ENCODE peak calls at places on chromosome 12, in six cellular contexts. One of them, this sample, is unnamed.

GRCh38 chr12:25377475-25378179 is 126.9 kb upstream of the KRAS start:
- DNase-seq in SK-N-SH: no peak
- DNase-seq in tibial nerve: no peak
- DNase-seq in GM12878: no peak
- DNase-seq in H1: no peak
- DNase-seq in stomach: no peak
- DNase-seq in this sample: peak; percentile 32

GRCh38 chr12:45244561-45245348 is 28.9 kb downstream of the ANO6 start:
- DNase-seq in stomach: no peak
- DNase-seq in SK-N-SH: no peak
- DNase-seq in H1: no peak
- DNase-seq in GM12878: peak; percentile 56
- DNase-seq in tibial nerve: no peak
- DNase-seq in this sample: no peak

GRCh38 chr12:77980782-77981181 is 150.1 kb downstream of the NAV3 start:
- DNase-seq in GM12878: no peak
- DNase-seq in tibial nerve: no peak
- DNase-seq in SK-N-SH: no peak
- DNase-seq in H1: no peak
- DNase-seq in stomach: no peak
- DNase-seq in this sample: no peak

GRCh38 chr12:3218150-3218845 is 141.1 kb downstream of the TSPAN9 start:
- DNase-seq in tibial nerve: peak; percentile 71
- DNase-seq in stomach: peak; percentile 41
- DNase-seq in GM12878: no peak
- DNase-seq in H1: no peak
- DNase-seq in SK-N-SH: peak; percentile 87
- DNase-seq in this sample: no peak

GRCh38 chr12:20220339-20220738 is 148.0 kb upstream of the PDE3A start:
- DNase-seq in stomach: no peak
- DNase-seq in GM12878: peak; percentile 5
- DNase-seq in H1: no peak
- DNase-seq in SK-N-SH: no peak
- DNase-seq in tibial nerve: no peak
- DNase-seq in this sample: peak; percentile 56

GRCh38 chr12:92064420-92064819 is 81.2 kb downstream of the BTG1 start:
- DNase-seq in H1: no peak
- DNase-seq in GM12878: no peak
- DNase-seq in stomach: no peak
- DNase-seq in SK-N-SH: no peak
- DNase-seq in tibial nerve: no peak
- DNase-seq in this sample: peak; percentile 49

GRCh38 chr12:19032826-19033225 is 96.7 kb upstream of the PLEKHA5 start:
- DNase-seq in H1: no peak
- DNase-seq in tibial nerve: no peak
- DNase-seq in stomach: no peak
- DNase-seq in SK-N-SH: no peak
- DNase-seq in GM12878: no peak
- DNase-seq in this sample: no peak

GRCh38 chr12:39341179-39341578 is 101.7 kb downstream of the KIF21A start:
- DNase-seq in GM12878: peak; percentile 20
- DNase-seq in SK-N-SH: no peak
- DNase-seq in H1: no peak
- DNase-seq in tibial nerve: no peak
- DNase-seq in stomach: no peak
- DNase-seq in this sample: no peak

GRCh38 chr12:91896725-91897515 is 248.7 kb downstream of the BTG1 start:
- DNase-seq in tibial nerve: peak; percentile 15
- DNase-seq in GM12878: no peak
- DNase-seq in stomach: no peak
- DNase-seq in H1: no peak
- DNase-seq in SK-N-SH: no peak
- DNase-seq in this sample: no peak

GRCh38 chr12:116257826-116258225 is 19.7 kb downstream of the MED13L start:
- DNase-seq in GM12878: no peak
- DNase-seq in SK-N-SH: no peak
- DNase-seq in stomach: no peak
- DNase-seq in tibial nerve: no peak
- DNase-seq in H1: no peak
- DNase-seq in this sample: no peak

GRCh38 chr12:54000105-54000773 is at the start of gene HOXC9:
- DNase-seq in GM12878: no peak
- DNase-seq in stomach: no peak
- DNase-seq in H1: no peak
- DNase-seq in SK-N-SH: peak; percentile 75
- DNase-seq in tibial nerve: no peak
- DNase-seq in this sample: no peak

GRCh38 chr12:6827982-6828670 is at the start of gene P3H3:
- DNase-seq in H1: peak; percentile 76
- DNase-seq in stomach: no peak
- DNase-seq in SK-N-SH: peak; percentile 84
- DNase-seq in GM12878: no peak
- DNase-seq in tibial nerve: no peak
- DNase-seq in this sample: peak; percentile 65

GRCh38 chr12:115762934-115763333 is 514.6 kb downstream of the MED13L start:
- DNase-seq in GM12878: no peak
- DNase-seq in H1: no peak
- DNase-seq in SK-N-SH: no peak
- DNase-seq in tibial nerve: no peak
- DNase-seq in stomach: no peak
- DNase-seq in this sample: no peak

GRCh38 chr12:47721431-47721973 is 3.8 kb downstream of the ENDOU start:
- DNase-seq in stomach: no peak
- DNase-seq in tibial nerve: no peak
- DNase-seq in SK-N-SH: no peak
- DNase-seq in H1: no peak
- DNase-seq in GM12878: no peak
- DNase-seq in this sample: no peak

GRCh38 chr12:108807996-108808725 is 49.2 kb downstream of the SSH1 start:
- DNase-seq in stomach: no peak
- DNase-seq in SK-N-SH: no peak
- DNase-seq in H1: no peak
- DNase-seq in GM12878: no peak
- DNase-seq in tibial nerve: no peak
- DNase-seq in this sample: no peak

GRCh38 chr12:52221912-52222457 is 11.1 kb upstream of the KRT7 start:
- DNase-seq in SK-N-SH: no peak
- DNase-seq in tibial nerve: no peak
- DNase-seq in stomach: peak; percentile 55
- DNase-seq in H1: peak; percentile 96
- DNase-seq in GM12878: no peak
- DNase-seq in this sample: peak; percentile 90
- TF ChIP-seq EP300 in SK-N-SH: no peak
- TF ChIP-seq EP300 in tibial nerve: no peak
- TF ChIP-seq EP300 in stomach: no peak
- TF ChIP-seq EP300 in H1: no peak
- TF ChIP-seq EP300 in GM12878: no peak
- TF ChIP-seq EP300 in this sample: no peak

GRCh38 chr12:27014859-27015729 is 910 bp upstream of the TM7SF3 start:
- DNase-seq in tibial nerve: no peak
- DNase-seq in GM12878: no peak
- DNase-seq in H1: no peak
- DNase-seq in SK-N-SH: no peak
- DNase-seq in stomach: no peak
- DNase-seq in this sample: peak; percentile 16

GRCh38 chr12:27014085-27014858 is at the start of gene TM7SF3:
- DNase-seq in tibial nerve: peak; percentile 83
- DNase-seq in stomach: peak; percentile 97
- DNase-seq in SK-N-SH: peak; percentile 96
- DNase-seq in H1: peak; percentile 94
- DNase-seq in GM12878: peak; percentile 81
- DNase-seq in this sample: peak; percentile 89

GRCh38 chr12:27013606-27014084 is 539 bp downstream of the TM7SF3 start:
- DNase-seq in SK-N-SH: no peak
- DNase-seq in H1: no peak
- DNase-seq in tibial nerve: no peak
- DNase-seq in stomach: no peak
- DNase-seq in GM12878: no peak
- DNase-seq in this sample: peak; percentile 27

GRCh38 chr12:27012239-27012981 is 1.8 kb downstream of the TM7SF3 start:
- DNase-seq in SK-N-SH: no peak
- DNase-seq in tibial nerve: no peak
- DNase-seq in stomach: no peak
- DNase-seq in GM12878: no peak
- DNase-seq in H1: no peak
- DNase-seq in this sample: no peak

DNA sequence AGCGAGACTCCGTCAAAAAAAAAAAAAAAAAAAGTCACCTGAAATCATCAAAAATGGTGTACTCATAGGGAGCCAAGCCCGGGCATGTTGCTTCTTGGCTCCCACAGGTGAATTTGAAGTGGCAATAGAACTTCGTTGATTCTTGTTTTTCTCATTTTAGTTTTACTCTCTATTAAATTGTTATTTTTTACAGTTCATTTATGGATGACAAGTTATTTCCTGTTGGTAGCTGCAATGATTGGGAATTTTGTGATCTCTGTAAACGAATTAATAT is 1.3 kb downstream of the TM7SF3 start:
- DNase-seq in stomach: no peak
- DNase-seq in H1: no peak
- DNase-seq in SK-N-SH: no peak
- DNase-seq in tibial nerve: no peak
- DNase-seq in GM12878: no peak
- DNase-seq in this sample: no peak
- H3K4me1 ChIP-seq in stomach: peaks cover 22% of the 10 kb centered on the region
- H3K4me1 ChIP-seq in H1: peaks cover 7% of the 10 kb centered on the region
- H3K4me1 ChIP-seq in SK-N-SH: peaks cover 19% of the 10 kb centered on the region
- H3K4me1 ChIP-seq in tibial nerve: peaks cover 18% of the 10 kb centered on the region
- H3K4me1 ChIP-seq in GM12878: peaks cover 16% of the 10 kb centered on the region
- H3K4me1 ChIP-seq in this sample: peaks cover 35% of the 10 kb centered on the region

DNA sequence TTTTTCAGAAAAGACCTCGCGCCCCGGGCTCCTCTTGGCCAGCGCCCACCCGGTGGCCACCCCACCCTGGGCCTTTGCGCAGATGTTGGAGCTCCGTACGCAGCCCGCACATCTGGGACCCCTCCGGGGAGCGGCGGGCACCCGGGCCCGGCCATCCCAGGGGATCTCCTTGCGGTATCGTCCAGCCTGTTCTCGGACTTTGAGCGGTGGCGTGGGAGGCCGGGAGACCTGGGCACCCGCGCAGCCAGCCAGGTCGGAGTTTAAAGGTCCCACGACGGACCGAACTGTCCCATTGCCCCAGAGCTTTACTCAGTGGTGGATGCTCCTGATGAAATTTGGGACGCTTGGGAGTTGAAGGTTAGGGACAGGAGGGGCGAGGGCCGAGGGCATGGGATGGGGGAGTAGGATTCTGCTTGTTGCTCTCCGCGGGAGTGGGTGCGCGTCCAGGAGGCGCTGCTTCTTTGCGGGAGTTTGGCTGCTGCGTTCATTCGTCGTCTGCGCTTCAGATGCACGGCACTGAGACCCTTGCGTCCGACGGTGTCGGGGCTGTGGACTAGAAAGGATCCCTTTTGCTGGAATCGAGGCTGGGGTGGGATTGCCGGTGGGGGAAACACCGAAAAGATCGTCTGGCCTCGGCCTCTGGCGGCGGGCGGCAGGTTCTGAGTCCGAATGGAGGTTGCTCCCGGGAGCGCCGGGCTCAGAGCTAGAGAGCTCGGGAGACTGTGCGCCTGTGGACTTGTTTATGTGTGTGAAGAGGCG is 1.4 kb downstream of the NTF3 start:
- DNase-seq in H1: no peak
- DNase-seq in SK-N-SH: no peak
- DNase-seq in tibial nerve: no peak
- DNase-seq in stomach: no peak
- DNase-seq in GM12878: no peak
- DNase-seq in this sample: no peak
- TF ChIP-seq EP300 in H1: no peak
- TF ChIP-seq EP300 in SK-N-SH: no peak
- TF ChIP-seq EP300 in tibial nerve: no peak
- TF ChIP-seq EP300 in stomach: no peak
- TF ChIP-seq EP300 in GM12878: no peak
- TF ChIP-seq EP300 in this sample: no peak

GRCh38 chr12:65570451-65571130 is 253.7 kb upstream of the HMGA2 start:
- DNase-seq in stomach: no peak
- DNase-seq in tibial nerve: no peak
- DNase-seq in H1: no peak
- DNase-seq in GM12878: no peak
- DNase-seq in SK-N-SH: no peak
- DNase-seq in this sample: no peak

GRCh38 chr12:65568517-65568916 is 255.8 kb upstream of the HMGA2 start:
- DNase-seq in tibial nerve: no peak
- DNase-seq in GM12878: no peak
- DNase-seq in stomach: peak; percentile 47
- DNase-seq in SK-N-SH: no peak
- DNase-seq in H1: no peak
- DNase-seq in this sample: no peak

GRCh38 chr12:65565601-65566560 is 258.4 kb upstream of the HMGA2 start:
- DNase-seq in SK-N-SH: no peak
- DNase-seq in stomach: no peak
- DNase-seq in tibial nerve: no peak
- DNase-seq in GM12878: no peak
- DNase-seq in H1: no peak
- DNase-seq in this sample: peak; percentile 17

GRCh38 chr12:65567820-65568219 is 256.5 kb upstream of the HMGA2 start:
- DNase-seq in H1: no peak
- DNase-seq in SK-N-SH: no peak
- DNase-seq in tibial nerve: no peak
- DNase-seq in stomach: peak; percentile 55
- DNase-seq in GM12878: no peak
- DNase-seq in this sample: no peak

DNA sequence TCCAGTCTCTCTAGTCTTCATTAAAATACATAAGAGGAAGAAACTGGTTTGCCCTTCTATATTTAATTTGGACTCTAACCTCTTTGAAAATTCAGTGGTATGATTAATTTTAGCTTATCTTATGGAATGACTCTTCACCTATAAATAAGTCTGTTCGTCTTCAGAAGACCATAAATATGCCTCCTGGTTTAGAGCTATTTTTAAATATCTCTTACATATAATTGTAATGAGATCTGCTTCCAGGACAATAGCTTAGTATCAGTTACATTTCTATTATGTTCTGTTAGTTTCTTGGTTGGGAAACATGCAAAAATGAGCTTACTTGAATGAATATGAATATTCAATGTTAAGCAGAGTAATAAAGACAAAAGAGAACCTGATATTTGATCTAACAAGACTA is 257.5 kb upstream of the HMGA2 start:
- DNase-seq in GM12878: no peak
- DNase-seq in H1: no peak
- DNase-seq in tibial nerve: no peak
- DNase-seq in SK-N-SH: no peak
- DNase-seq in stomach: no peak
- DNase-seq in this sample: no peak
- H3K4me1 ChIP-seq in GM12878: no peaks in the 10 kb centered on the region
- H3K4me1 ChIP-seq in H1: no peaks in the 10 kb centered on the region
- H3K4me1 ChIP-seq in tibial nerve: no peaks in the 10 kb centered on the region
- H3K4me1 ChIP-seq in SK-N-SH: no peaks in the 10 kb centered on the region
- H3K4me1 ChIP-seq in stomach: peaks cover 9% of the 10 kb centered on the region
- H3K4me1 ChIP-seq in this sample: peaks cover 14% of the 10 kb centered on the region

GRCh38 chr12:15278816-15279658 is 43.3 kb upstream of the PTPRO start:
- DNase-seq in SK-N-SH: peak; percentile 63
- DNase-seq in stomach: peak; percentile 94
- DNase-seq in H1: no peak
- DNase-seq in tibial nerve: peak; percentile 35
- DNase-seq in GM12878: no peak
- DNase-seq in this sample: no peak

GRCh38 chr12:15276088-15276698 is 46.1 kb upstream of the PTPRO start:
- DNase-seq in GM12878: no peak
- DNase-seq in SK-N-SH: peak; percentile 46
- DNase-seq in H1: no peak
- DNase-seq in tibial nerve: peak; percentile 69
- DNase-seq in stomach: no peak
- DNase-seq in this sample: peak; percentile 46

GRCh38 chr12:15280930-15281329 is 41.4 kb upstream of the PTPRO start:
- DNase-seq in SK-N-SH: no peak
- DNase-seq in stomach: no peak
- DNase-seq in tibial nerve: no peak
- DNase-seq in GM12878: no peak
- DNase-seq in H1: no peak
- DNase-seq in this sample: no peak
- TF ChIP-seq EP300 in SK-N-SH: no peak
- TF ChIP-seq EP300 in stomach: no peak
- TF ChIP-seq EP300 in tibial nerve: no peak
- TF ChIP-seq EP300 in GM12878: no peak
- TF ChIP-seq EP300 in H1: no peak
- TF ChIP-seq EP300 in this sample: no peak

This sample was measured in A549.